ENCODE peak calls at places on chromosomes 1 and 21, in five cellular contexts. S, Q, R, X and Y are unnamed samples.
A peak's percentile ranks its signal among the peaks of the same experiment; 100 is the strongest.

GRCh38 chr1:160149235-160149634 is 2.2 kb upstream of the ATP1A4 start:
- DNase-seq in S (no peak), Q (no peak), R (no peak), X (no peak), Y (no peak)

GRCh38 chr1:13896932-13897331 is 196.9 kb downstream of the PRDM2 start:
- DNase-seq in S (no peak), Q (no peak), R (no peak), X (no peak), Y (no peak)

GRCh38 chr1:239987103-239987745 is 104.5 kb upstream of the FMN2 start:
- DNase-seq in S (no peak), Q (no peak), R (peak; percentile 63), X (no peak), Y (no peak)

GRCh38 chr1:94336991-94337390 is 81.2 kb upstream of the ABCD3 start:
- DNase-seq in S (no peak), Q (no peak), R (no peak), X (no peak), Y (no peak)

GRCh38 chr1:27528701-27529637 is 39.0 kb upstream of the WASF2 start:
- DNase-seq in S (peak; percentile 98), Q (no peak), R (no peak), X (peak; percentile 95), Y (peak; percentile 56)

GRCh38 chr1:180842052-180842451 is 70.6 kb upstream of the KIAA1614 start:
- DNase-seq in S (no peak), Q (no peak), R (no peak), X (no peak), Y (no peak)

GRCh38 chr1:51915958-51916357 is 37.4 kb upstream of the NRDC start:
- DNase-seq in S (no peak), Q (no peak), R (no peak), X (no peak), Y (no peak)

GRCh38 chr1:178684542-178685000 is 40.5 kb upstream of the RALGPS2 start:
- DNase-seq in S (no peak), Q (no peak), R (no peak), X (no peak), Y (no peak)

GRCh38 chr1:200351826-200352549 is 57.8 kb downstream of the ZNF281 start:
- DNase-seq in S (no peak), Q (no peak), R (no peak), X (no peak), Y (no peak)

GRCh38 chr1:84883286-84883685 is 9.7 kb downstream of the LPAR3 start:
- DNase-seq in S (no peak), Q (no peak), R (no peak), X (no peak), Y (no peak)

GRCh38 chr1:234111458-234112142 is 207.1 kb downstream of the SLC35F3 start:
- DNase-seq in S (no peak), Q (no peak), R (peak; percentile 11), X (no peak), Y (no peak)

GRCh38 chr1:43554444-43554992 is 23.8 kb downstream of the PTPRF start:
- DNase-seq in S (no peak), Q (no peak), R (no peak), X (no peak), Y (no peak)

GRCh38 chr1:181090653-181091126 is 2.2 kb downstream of the IER5 start:
- DNase-seq in S (no peak), Q (no peak), R (no peak), X (no peak), Y (peak; percentile 43)

GRCh38 chr21:34147835-34148804 is 74.7 kb downstream of the MRPS6 start:
- DNase-seq in S (no peak), Q (no peak), R (no peak), X (no peak), Y (no peak)

GRCh38 chr1:62588000-62588399 is 9.3 kb upstream of the ANGPTL3 start:
- DNase-seq in S (no peak), Q (no peak), R (no peak), X (no peak), Y (no peak)

GRCh38 chr1:226974544-226975258 is 34.6 kb downstream of the COQ8A start:
- DNase-seq in S (peak; percentile 60), Q (no peak), R (peak; percentile 51), X (peak; percentile 53), Y (peak; percentile 80)

GRCh38 chr1:70143052-70143659 is 62.2 kb downstream of the LRRC40 start:
- DNase-seq in S (no peak), Q (no peak), R (no peak), X (no peak), Y (no peak)

DNA sequence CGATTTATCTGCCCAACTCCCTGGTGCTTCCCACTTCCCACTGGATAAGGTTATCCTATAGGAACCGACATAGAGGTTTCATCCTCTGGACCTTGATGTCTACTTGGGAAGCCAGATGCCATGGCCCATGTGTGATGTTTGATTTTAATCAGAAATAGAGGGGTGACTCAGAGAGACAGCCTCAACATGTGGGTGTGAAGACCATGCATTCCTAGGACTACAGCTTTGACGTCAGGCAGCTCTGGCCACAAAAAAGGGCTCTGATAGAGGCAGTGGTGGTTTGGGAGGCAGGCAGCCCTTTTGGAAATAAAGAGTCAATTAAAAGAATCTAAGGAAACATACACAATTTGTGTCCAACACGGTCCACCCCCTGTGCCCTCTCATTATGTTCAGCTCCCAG is 5.2 kb upstream of the SH2D2A start:
- DNase-seq in S (no peak), Q (peak; percentile 10), R (no peak), X (no peak), Y (no peak)
- TF ChIP-seq POLR2A in S (no peak), Q (no peak), R (no peak), X (no peak), Y (no peak)

GRCh38 chr1:167138703-167139102 is 44.8 kb downstream of the STYXL2 start:
- DNase-seq in S (no peak), Q (no peak), R (no peak), X (no peak), Y (no peak)

GRCh38 chr1:167135281-167135840 is 41.5 kb downstream of the STYXL2 start:
- DNase-seq in S (no peak), Q (no peak), R (no peak), X (no peak), Y (no peak)

GRCh38 chr1:167137285-167138192 is 43.7 kb downstream of the STYXL2 start:
- DNase-seq in S (no peak), Q (no peak), R (no peak), X (no peak), Y (no peak)

GRCh38 chr1:167132306-167133010 is 38.6 kb downstream of the STYXL2 start:
- DNase-seq in S (no peak), Q (no peak), R (no peak), X (no peak), Y (no peak)

DNA sequence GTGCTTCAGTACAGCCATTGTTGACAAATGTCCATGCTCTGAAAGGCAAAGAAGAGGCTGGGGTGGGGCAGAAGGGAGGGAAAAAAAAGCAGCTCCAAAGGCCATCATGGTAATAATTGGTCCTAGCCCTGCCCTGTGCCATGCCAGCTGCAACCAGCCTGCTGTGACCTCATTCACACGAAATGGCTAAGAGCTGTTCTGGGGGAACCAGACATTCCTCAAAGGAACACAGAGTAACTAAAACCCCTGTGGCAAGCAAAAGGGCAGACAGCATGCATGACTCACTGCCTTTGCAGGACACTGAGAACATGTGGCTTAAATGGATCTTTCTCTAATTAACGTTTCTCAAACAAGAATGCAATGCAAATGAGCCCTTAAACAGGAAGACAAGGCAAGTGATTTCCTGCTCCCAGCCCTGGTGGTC is 42.3 kb downstream of the STYXL2 start:
- DNase-seq in S (no peak), Q (no peak), R (no peak), X (no peak), Y (no peak)
- TF ChIP-seq POLR2A in S (no peak), Q (no peak), R (no peak), X (no peak), Y (no peak)

GRCh38 chr1:145858937-145859490 is at the start of gene PIAS3:
- DNase-seq in S (peak; percentile 95), Q (peak; percentile 96), R (peak; percentile 95), X (peak; percentile 96), Y (peak; percentile 93)
- TF ChIP-seq POLR2A in S (peak; percentile 66), Q (peak; percentile 77), R (peak; percentile 81), X (peak; percentile 82), Y (no peak)

DNA sequence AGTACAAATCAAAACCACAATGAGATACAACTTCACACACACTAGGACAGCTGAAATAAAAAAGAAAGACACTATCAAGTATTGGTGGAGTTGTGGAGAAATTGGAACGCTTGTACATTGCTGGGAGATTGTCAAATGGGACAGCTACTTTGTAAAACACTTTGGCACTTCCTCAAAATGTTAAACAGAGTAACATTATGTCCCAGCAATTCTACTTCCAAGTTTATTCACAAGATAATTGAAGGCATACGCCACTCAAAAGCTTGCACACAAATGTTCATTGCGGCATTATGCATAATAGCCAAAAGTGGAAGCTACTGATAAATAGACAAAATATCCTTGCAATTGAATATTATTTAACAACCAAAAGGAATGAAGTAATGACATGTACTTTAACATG is 199.9 kb upstream of the KCNK2 start:
- DNase-seq in S (no peak), Q (no peak), R (no peak), X (no peak), Y (no peak)
- TF ChIP-seq POLR2A in S (no peak), Q (no peak), R (no peak), X (no peak), Y (no peak)

GRCh38 chr1:31745898-31746668 is 18.1 kb downstream of the ADGRB2 start:
- DNase-seq in S (no peak), Q (no peak), R (no peak), X (no peak), Y (no peak)

GRCh38 chr1:31746687-31747086 is 17.5 kb downstream of the ADGRB2 start:
- DNase-seq in S (no peak), Q (no peak), R (no peak), X (no peak), Y (no peak)

GRCh38 chr1:31747304-31747703 is 16.8 kb downstream of the ADGRB2 start:
- DNase-seq in S (no peak), Q (no peak), R (no peak), X (no peak), Y (no peak)

GRCh38 chr1:31749785-31750345 is 14.3 kb downstream of the ADGRB2 start:
- DNase-seq in S (no peak), Q (no peak), R (no peak), X (no peak), Y (no peak)

DNA sequence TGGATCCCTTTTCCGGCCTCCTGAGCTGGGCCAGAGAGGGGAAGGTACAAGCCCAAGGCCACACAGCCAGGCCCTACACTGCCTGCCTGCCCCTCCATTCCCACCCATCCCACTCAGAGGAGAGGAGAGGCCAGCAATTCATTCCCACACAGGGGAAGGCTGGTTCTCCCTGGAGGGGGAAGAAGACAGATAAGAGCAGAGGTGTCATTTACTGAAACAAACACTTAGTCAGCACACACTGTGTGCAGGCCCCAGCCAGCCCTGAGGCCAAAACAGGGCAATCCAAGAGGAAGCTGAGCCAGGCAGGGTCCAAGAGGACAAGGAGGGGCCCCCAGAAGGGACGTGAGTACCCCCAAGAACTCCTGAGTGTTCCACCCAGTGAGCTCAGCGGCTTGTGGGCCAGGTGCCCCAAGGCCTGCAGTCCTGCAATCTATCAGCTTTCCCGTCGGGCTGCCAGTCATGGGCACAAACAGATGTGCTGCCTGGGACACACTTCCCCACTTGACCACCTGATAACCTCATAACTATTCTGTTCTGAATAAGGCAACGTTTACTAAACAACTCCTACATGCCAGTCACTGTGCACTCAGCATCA is 15.8 kb downstream of the ADGRB2 start:
- DNase-seq in S (no peak), Q (no peak), R (no peak), X (no peak), Y (no peak)
- TF ChIP-seq POLR2A in S (no peak), Q (no peak), R (no peak), X (no peak), Y (no peak)

DNA sequence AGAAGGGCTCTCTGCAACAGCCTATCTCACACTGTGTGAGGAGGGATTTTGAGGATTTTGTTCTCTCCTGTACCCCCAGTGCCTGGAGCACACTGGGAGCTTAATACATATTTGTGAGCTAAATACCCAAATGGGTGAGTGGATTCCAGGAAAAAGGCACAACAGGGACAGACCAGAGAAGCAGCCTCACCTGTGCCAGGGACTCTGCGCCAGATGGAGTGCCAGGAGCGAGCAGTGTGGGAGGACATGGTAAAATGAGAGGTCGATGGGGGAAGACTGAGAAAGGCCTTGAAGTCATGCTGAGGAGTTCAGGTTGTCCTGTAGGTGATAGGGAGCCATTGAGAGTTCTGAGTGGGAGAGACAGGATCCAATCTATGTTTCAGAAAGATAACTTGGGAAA is 11.0 kb upstream of the KCNA2 start:
- DNase-seq in S (no peak), Q (no peak), R (no peak), X (no peak), Y (no peak)
- TF ChIP-seq POLR2A in S (no peak), Q (no peak), R (no peak), X (no peak), Y (no peak)